ENCODE peak calls at places on chromosomes 12 and 14, in four cellular contexts. N is brain microvascular endothelial cell, F is lower lobe of right lung, A is GM12878. P is an unnamed sample. For H3K27me3, the result is how much of the 10 kb centered on the place peaks cover.

GRCh38 chr14:99593971-99594841 is 9.8 kb downstream of the CCDC85C start:
- DNase-seq in N (no peak), F (no peak), A (no peak), P (no peak)

GRCh38 chr12:85468356-85469157 is 188.5 kb downstream of the ALX1 start:
- DNase-seq in N (peak), F (peak), A (peak), P (peak)

GRCh38 chr12:31732926-31733548 is 4.2 kb upstream of the AMN1 start:
- DNase-seq in N (peak), F (no peak), A (peak), P (peak)

GRCh38 chr12:8590842-8591545 is 21.7 kb downstream of the AICDA start:
- DNase-seq in N (no peak), F (no peak), A (no peak), P (no peak)

GRCh38 chr14:61128382-61129167 is 147.5 kb downstream of the SLC38A6 start:
- DNase-seq in N (no peak), F (no peak), A (no peak), P (no peak)

GRCh38 chr12:126346087-126346486 is 1280.9 kb downstream of the AACS start:
- DNase-seq in N (no peak), F (no peak), A (no peak), P (no peak)

GRCh38 chr14:73739174-73739898 is 25.2 kb upstream of the PNMA1 start:
- DNase-seq in N (no peak), F (no peak), A (no peak), P (no peak)

GRCh38 chr12:22684526-22685118 is 59.7 kb downstream of the ETNK1 start:
- DNase-seq in N (peak), F (no peak), A (peak), P (no peak)

GRCh38 chr12:122891661-122892525 is 4.0 kb downstream of the VPS37B start:
- DNase-seq in N (peak), F (no peak), A (no peak), P (peak)

GRCh38 chr14:39268393-39268792 is 34.7 kb downstream of the MIA2 start:
- DNase-seq in N (no peak), F (no peak), A (no peak), P (no peak)

GRCh38 chr12:15772405-15773018 is 16.7 kb downstream of the EPS8 start:
- DNase-seq in N (no peak), F (no peak), A (no peak), P (no peak)

GRCh38 chr12:120713861-120714482 is 3.7 kb downstream of the UNC119B start:
- DNase-seq in N (peak), F (no peak), A (peak), P (no peak)

GRCh38 chr14:84036863-84037262 is 1493.1 kb upstream of the FLRT2 start:
- DNase-seq in N (peak), F (no peak), A (peak), P (peak)

GRCh38 chr12:123478762-123479161 is 20.8 kb downstream of the SNRNP35 start:
- DNase-seq in N (peak), F (no peak), A (no peak), P (no peak)

GRCh38 chr14:97164014-97164413 is 366.8 kb downstream of the VRK1 start:
- DNase-seq in N (no peak), F (no peak), A (no peak), P (no peak)

GRCh38 chr14:33692762-33693161 is 258.1 kb downstream of the EGLN3 start:
- DNase-seq in N (peak), F (no peak), A (no peak), P (peak)

GRCh38 chr12:89352242-89352491 is 134 bp downstream of the DUSP6 start:
- DNase-seq in N (no peak), F (no peak), A (no peak), P (no peak)

GRCh38 chr12:51973560-51973959 is 22.1 kb downstream of the ACVR1B start:
- DNase-seq in N (no peak), F (no peak), A (no peak), P (no peak)

GRCh38 chr14:74491952-74492351 is 1.2 kb downstream of the NPC2 start:
- DNase-seq in N (no peak), F (no peak), A (no peak), P (no peak)

GRCh38 chr12:131911851-131912525 is 17.1 kb upstream of the PUS1 start:
- DNase-seq in N (no peak), F (no peak), A (no peak), P (no peak)

GRCh38 chr14:65153101-65153500 is 50.8 kb upstream of the MAX start:
- DNase-seq in N (no peak), F (no peak), A (no peak), P (no peak)

GRCh38 chr12:4440187-4440941 is 5.3 kb downstream of the FGF6 start:
- DNase-seq in N (no peak), F (no peak), A (no peak), P (no peak)

GRCh38 chr12:13592063-13592942 is 389.1 kb downstream of the GRIN2B start:
- DNase-seq in N (no peak), F (no peak), A (peak), P (no peak)

GRCh38 chr12:5273709-5274108 is 158.2 kb upstream of the NTF3 start:
- DNase-seq in N (no peak), F (no peak), A (no peak), P (no peak)

GRCh38 chr12:57133013-57133569 is 4.8 kb downstream of the LRP1 start:
- DNase-seq in N (peak), F (no peak), A (no peak), P (no peak)
- TF ChIP-seq CTCF in N (no peak), F (no peak), A (no peak), P (no peak)

DNA sequence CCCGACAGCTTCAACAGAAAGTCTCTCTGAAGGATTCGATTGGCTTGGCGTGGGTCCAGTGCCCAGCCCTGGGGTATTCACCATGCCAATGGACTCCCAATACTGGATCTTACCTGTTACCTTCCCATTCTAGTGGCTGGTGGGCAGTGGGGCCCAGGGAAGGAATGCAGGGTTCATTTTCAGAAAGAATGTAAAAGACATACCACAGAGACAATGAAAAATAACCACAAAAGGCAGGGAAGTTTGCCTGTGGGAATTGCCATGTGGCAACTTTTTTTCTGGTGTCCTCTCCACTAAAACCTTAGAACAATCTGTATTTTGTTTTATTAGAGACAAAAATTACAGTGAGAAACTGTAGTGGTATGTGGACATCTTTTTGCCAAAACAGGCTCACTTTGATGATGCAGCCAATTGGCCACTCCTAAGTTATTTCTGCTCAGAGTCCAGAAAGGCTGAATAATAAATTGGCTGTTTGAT is 55.2 kb downstream of the PTGER2 start:
- DNase-seq in N (no peak), F (no peak), A (no peak), P (peak)
- H3K4me3 ChIP-seq in N (no peak), F (no peak), A (no peak), P (no peak)

DNA sequence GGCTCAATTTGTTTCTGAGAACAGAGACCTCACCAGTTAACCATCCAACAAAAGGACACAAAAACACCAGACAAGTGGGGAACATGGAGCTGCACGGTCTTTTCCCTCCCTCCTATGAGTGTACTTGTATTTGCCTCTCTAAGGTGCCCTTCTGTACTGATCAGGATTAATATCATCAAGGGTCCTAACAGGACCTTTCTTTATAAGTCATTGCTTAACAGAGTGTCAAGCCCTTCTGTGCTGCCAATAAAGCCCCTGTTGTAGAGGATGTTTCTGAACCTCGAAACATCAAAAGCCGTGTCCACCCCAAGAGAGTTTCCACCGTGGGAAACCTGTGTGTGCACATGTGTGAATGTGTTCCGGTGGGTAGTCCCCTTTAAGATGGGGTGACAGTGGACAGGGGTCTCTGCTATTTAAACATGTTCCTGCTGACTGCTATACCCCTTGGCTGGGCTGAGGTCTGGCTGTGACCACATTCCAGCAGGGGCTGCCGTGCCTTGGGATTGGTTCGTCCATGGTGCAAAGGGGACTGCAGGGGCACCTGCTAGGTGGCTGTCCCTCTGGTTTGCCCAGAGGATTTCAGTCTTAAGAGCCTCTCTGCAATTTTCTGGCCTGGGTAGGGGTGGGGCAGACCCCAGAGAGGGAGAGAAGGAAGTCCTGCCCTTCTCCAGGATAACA is 6.0 kb downstream of the ESRRB start:
- DNase-seq in N (no peak), F (no peak), A (no peak), P (no peak)
- H3K27me3 ChIP-seq in N (under half), F (under half), A (under half), P (under half)

GRCh38 chr12:14618990-14619389 is 51.3 kb upstream of the PLBD1 start:
- DNase-seq in N (peak), F (no peak), A (no peak), P (no peak)
- TF ChIP-seq CTCF in N (peak), F (peak), A (no peak), P (peak)

DNA sequence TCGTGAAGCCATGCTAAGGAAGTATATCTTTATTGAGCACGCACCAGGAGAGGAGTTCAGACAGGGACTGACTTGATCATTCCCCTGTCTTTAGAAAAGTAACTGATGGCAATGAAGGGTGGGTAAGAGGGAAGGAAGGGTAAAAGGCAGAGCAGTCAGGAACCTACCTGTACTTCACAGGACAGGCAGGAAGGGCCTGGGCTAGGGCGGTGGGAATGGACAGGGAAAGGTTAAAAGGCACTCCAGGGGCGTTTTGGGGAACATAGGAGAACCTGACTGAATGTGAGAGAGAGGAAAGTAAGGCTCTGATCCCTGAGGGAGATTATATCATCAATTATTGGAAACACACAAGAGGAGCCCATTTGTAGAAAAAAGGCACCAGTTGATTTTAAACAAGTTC is 3.9 kb downstream of the SLC35E3 start:
- DNase-seq in N (no peak), F (no peak), A (no peak), P (no peak)
- H3K4me3 ChIP-seq in N (no peak), F (no peak), A (no peak), P (no peak)

GRCh38 chr12:54034784-54035310 is 2.0 kb downstream of the HOXC5 start:
- DNase-seq in N (no peak), F (no peak), A (no peak), P (no peak)
- H3K27me3 ChIP-seq in N (half or more), F (half or more), A (under half), P (under half)

GRCh38 chr12:48956279-48957140 is 777 bp downstream of the ARF3 start:
- DNase-seq in N (peak), F (peak), A (peak), P (peak)
- TF ChIP-seq CTCF in N (peak), F (no peak), A (no peak), P (peak)

GRCh38 chr14:50063876-50064420 is 52.4 kb downstream of the VCPKMT start:
- DNase-seq in N (no peak), F (no peak), A (no peak), P (no peak)

GRCh38 chr14:50061664-50062437 is 54.5 kb downstream of the VCPKMT start:
- DNase-seq in N (no peak), F (no peak), A (peak), P (no peak)

GRCh38 chr14:50062438-50063039 is 53.8 kb downstream of the VCPKMT start:
- DNase-seq in N (peak), F (no peak), A (peak), P (no peak)

GRCh38 chr14:50059773-50060629 is 56.4 kb downstream of the VCPKMT start:
- DNase-seq in N (no peak), F (no peak), A (no peak), P (no peak)

DNA sequence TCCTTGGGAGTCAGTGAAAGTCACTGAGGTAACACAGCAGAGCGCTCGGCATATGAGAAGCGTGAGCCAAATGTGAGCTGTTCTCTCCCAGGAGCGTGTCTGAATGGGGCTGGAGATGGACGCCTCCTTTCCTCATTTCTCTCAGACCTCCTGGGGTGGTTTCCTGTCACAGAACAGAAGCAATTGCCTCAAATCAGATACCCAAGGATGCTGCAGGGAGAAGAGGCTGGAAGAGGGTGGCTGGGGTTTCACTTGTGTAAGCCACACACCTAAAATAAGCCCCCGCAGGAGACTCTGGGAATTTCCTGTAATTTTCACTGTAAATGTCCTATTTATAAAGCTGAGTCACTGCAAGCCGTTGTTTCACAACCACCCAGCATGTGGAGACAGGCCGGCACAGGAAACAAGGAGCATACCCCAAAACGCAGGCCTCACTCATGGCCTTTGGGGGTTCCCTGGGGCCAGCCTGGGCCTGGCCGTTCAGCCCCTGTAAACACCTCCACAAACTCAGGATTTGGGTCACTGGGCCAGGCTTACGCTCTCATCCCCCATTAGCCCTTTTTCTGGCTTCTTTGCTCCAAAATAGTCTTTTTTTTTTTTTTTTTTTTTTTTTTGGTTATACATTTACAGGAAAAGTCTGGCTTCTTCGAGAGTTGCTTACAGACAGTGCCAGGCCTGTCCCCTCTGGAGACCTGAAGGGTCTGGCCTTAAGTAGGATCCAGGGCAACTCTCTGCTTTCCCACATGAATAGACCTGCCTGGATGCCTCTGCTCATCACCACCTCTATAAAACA is 55.3 kb downstream of the VCPKMT start:
- DNase-seq in N (peak), F (no peak), A (no peak), P (peak)
- H3K4me3 ChIP-seq in N (peak), F (no peak), A (peak), P (no peak)

GRCh38 chr12:53803194-53803593 is 51.4 kb upstream of the CISTR start:
- DNase-seq in N (no peak), F (no peak), A (no peak), P (no peak)
- H3K27me3 ChIP-seq in N (under half), F (under half), A (under half), P (under half)

GRCh38 chr14:93951798-93952540 is 24.4 kb downstream of the ASB2 start:
- DNase-seq in N (no peak), F (peak), A (no peak), P (no peak)

GRCh38 chr14:93953739-93954515 is 22.4 kb downstream of the ASB2 start:
- DNase-seq in N (no peak), F (peak), A (no peak), P (no peak)

GRCh38 chr14:93954516-93954830 is 21.9 kb downstream of the ASB2 start:
- DNase-seq in N (no peak), F (peak), A (no peak), P (no peak)

GRCh38 chr14:93952829-93953228 is 23.5 kb downstream of the ASB2 start:
- DNase-seq in N (no peak), F (no peak), A (no peak), P (no peak)

GRCh38 chr14:93953263-93953662 is 23.1 kb downstream of the ASB2 start:
- DNase-seq in N (no peak), F (no peak), A (no peak), P (no peak)
- TF ChIP-seq CTCF in N (peak), F (no peak), A (no peak), P (no peak)